ENCODE peak calls at places on chromosomes 13 and 19, in five cellular contexts. V is AG10803, N is T-helper 2 cell, B is EH, W is activated T-cell treated with anti-CD3 and anti-CD28 coated beads for 1 hour. O is an unnamed sample.

GRCh38 chr19:10036601-10037071 is 23.4 kb downstream of the RDH8 start:
- DNase-seq in W (no peak), N (no peak), V (peak), B (no peak), O (no peak)

GRCh38 chr13:35163674-35164073 is 221.6 kb downstream of the NBEA start:
- DNase-seq in V (no peak), B (no peak), N (no peak), W (no peak), O (no peak)

GRCh38 chr13:71218960-71219359 is 648.0 kb downstream of the DACH1 start:
- DNase-seq in V (no peak), N (no peak), B (no peak), W (no peak), O (no peak)

GRCh38 chr13:78978381-78978998 is 319.5 kb upstream of the OBI1 start:
- DNase-seq in V (peak), W (peak), N (no peak), B (peak), O (no peak)

GRCh38 chr19:18730885-18731513 is 47.5 kb downstream of the CRTC1 start:
- DNase-seq in W (no peak), B (no peak), N (no peak), V (no peak), O (no peak)

GRCh38 chr13:25874907-25875306 is 176.9 kb downstream of the SHISA2 start:
- DNase-seq in N (no peak), V (no peak), W (peak), B (no peak), O (no peak)

GRCh38 chr13:68304287-68304893 is 1074.3 kb upstream of the PCDH9 start:
- DNase-seq in N (no peak), B (no peak), W (no peak), V (no peak), O (no peak)

GRCh38 chr13:97976551-97977375 is 23.3 kb downstream of the IPO5 start:
- DNase-seq in N (peak), B (peak), V (no peak), W (no peak), O (no peak)

GRCh38 chr13:84910423-84910822 is 888.8 kb downstream of the SLITRK6 start:
- DNase-seq in W (no peak), N (no peak), B (no peak), V (no peak), O (no peak)

GRCh38 chr19:23254141-23254910 is 4.1 kb upstream of the ZNF724 start:
- DNase-seq in V (no peak), N (no peak), B (no peak), W (no peak), O (no peak)

GRCh38 chr13:52809310-52809769 is 39.1 kb downstream of the PCDH8 start:
- DNase-seq in B (peak), V (peak), N (no peak), W (no peak), O (peak)

GRCh38 chr13:97212540-97213146 is 9.5 kb upstream of the MBNL2 start:
- DNase-seq in W (no peak), N (no peak), V (peak), B (peak), O (no peak)

GRCh38 chr19:2719232-2719735 is 1.9 kb downstream of the DIRAS1 start:
- DNase-seq in W (no peak), N (no peak), B (no peak), V (no peak), O (no peak)

GRCh38 chr13:111338841-111339240 is 18.4 kb downstream of the TEX29 start:
- DNase-seq in V (no peak), B (no peak), N (no peak), W (no peak), O (no peak)

O was measured in HS-27A.